ENCODE peak calls at places on chromosome 3, in six cellular contexts. One of them, this sample, is unnamed.

GRCh38 chr3:58563386-58564035 is 13.7 kb downstream of the FAM107A start:
- DNase-seq in activated naive CD8-positive, alpha-beta T cell treated with anti-CD3 and anti-CD28 coated beads, Interleukin-2, amount 50 U/mL, for 24 hours: no peak
- DNase-seq in stimulated activated CD8-positive, alpha-beta memory T cell treated with anti-CD3 and anti-CD28 coated beads, Interleukin-4, amount 100 ng/mL, for 48 hours: no peak
- DNase-seq in CD8-positive, alpha-beta memory T cell: no peak
- DNase-seq in SHP77 treated with DMSO at 0.1 percent for 48 hours: no peak
- DNase-seq in NCI-H345: no peak
- DNase-seq in this sample: no peak

GRCh38 chr3:107431048-107431297 is 53.7 kb downstream of the CCDC54 start:
- DNase-seq in activated naive CD8-positive, alpha-beta T cell treated with anti-CD3 and anti-CD28 coated beads, Interleukin-2, amount 50 U/mL, for 24 hours: peak
- DNase-seq in stimulated activated CD8-positive, alpha-beta memory T cell treated with anti-CD3 and anti-CD28 coated beads, Interleukin-4, amount 100 ng/mL, for 48 hours: peak
- DNase-seq in CD8-positive, alpha-beta memory T cell: peak
- DNase-seq in SHP77 treated with DMSO at 0.1 percent for 48 hours: no peak
- DNase-seq in NCI-H345: peak
- DNase-seq in this sample: no peak

GRCh38 chr3:143067201-143067600 is 52.4 kb upstream of the CHST2 start:
- DNase-seq in activated naive CD8-positive, alpha-beta T cell treated with anti-CD3 and anti-CD28 coated beads, Interleukin-2, amount 50 U/mL, for 24 hours: no peak
- DNase-seq in stimulated activated CD8-positive, alpha-beta memory T cell treated with anti-CD3 and anti-CD28 coated beads, Interleukin-4, amount 100 ng/mL, for 48 hours: no peak
- DNase-seq in CD8-positive, alpha-beta memory T cell: no peak
- DNase-seq in SHP77 treated with DMSO at 0.1 percent for 48 hours: no peak
- DNase-seq in NCI-H345: no peak
- DNase-seq in this sample: no peak

GRCh38 chr3:100838157-100838556 is 128.9 kb downstream of the TFG start:
- DNase-seq in activated naive CD8-positive, alpha-beta T cell treated with anti-CD3 and anti-CD28 coated beads, Interleukin-2, amount 50 U/mL, for 24 hours: no peak
- DNase-seq in stimulated activated CD8-positive, alpha-beta memory T cell treated with anti-CD3 and anti-CD28 coated beads, Interleukin-4, amount 100 ng/mL, for 48 hours: no peak
- DNase-seq in CD8-positive, alpha-beta memory T cell: no peak
- DNase-seq in SHP77 treated with DMSO at 0.1 percent for 48 hours: no peak
- DNase-seq in NCI-H345: no peak
- DNase-seq in this sample: no peak

GRCh38 chr3:158696618-158697017 is 24.2 kb upstream of the LXN start:
- DNase-seq in activated naive CD8-positive, alpha-beta T cell treated with anti-CD3 and anti-CD28 coated beads, Interleukin-2, amount 50 U/mL, for 24 hours: no peak
- DNase-seq in stimulated activated CD8-positive, alpha-beta memory T cell treated with anti-CD3 and anti-CD28 coated beads, Interleukin-4, amount 100 ng/mL, for 48 hours: no peak
- DNase-seq in CD8-positive, alpha-beta memory T cell: no peak
- DNase-seq in SHP77 treated with DMSO at 0.1 percent for 48 hours: no peak
- DNase-seq in NCI-H345: no peak
- DNase-seq in this sample: no peak

GRCh38 chr3:9955067-9955502 is 2.9 kb upstream of the PRRT3 start:
- DNase-seq in activated naive CD8-positive, alpha-beta T cell treated with anti-CD3 and anti-CD28 coated beads, Interleukin-2, amount 50 U/mL, for 24 hours: no peak
- DNase-seq in stimulated activated CD8-positive, alpha-beta memory T cell treated with anti-CD3 and anti-CD28 coated beads, Interleukin-4, amount 100 ng/mL, for 48 hours: no peak
- DNase-seq in CD8-positive, alpha-beta memory T cell: no peak
- DNase-seq in SHP77 treated with DMSO at 0.1 percent for 48 hours: peak
- DNase-seq in NCI-H345: peak
- DNase-seq in this sample: no peak

GRCh38 chr3:73228000-73228399 is 166.5 kb downstream of the EBLN2 start:
- DNase-seq in activated naive CD8-positive, alpha-beta T cell treated with anti-CD3 and anti-CD28 coated beads, Interleukin-2, amount 50 U/mL, for 24 hours: no peak
- DNase-seq in stimulated activated CD8-positive, alpha-beta memory T cell treated with anti-CD3 and anti-CD28 coated beads, Interleukin-4, amount 100 ng/mL, for 48 hours: no peak
- DNase-seq in CD8-positive, alpha-beta memory T cell: no peak
- DNase-seq in SHP77 treated with DMSO at 0.1 percent for 48 hours: no peak
- DNase-seq in NCI-H345: no peak
- DNase-seq in this sample: no peak

GRCh38 chr3:186283651-186284445 is 78.2 kb downstream of the DGKG start:
- DNase-seq in activated naive CD8-positive, alpha-beta T cell treated with anti-CD3 and anti-CD28 coated beads, Interleukin-2, amount 50 U/mL, for 24 hours: no peak
- DNase-seq in stimulated activated CD8-positive, alpha-beta memory T cell treated with anti-CD3 and anti-CD28 coated beads, Interleukin-4, amount 100 ng/mL, for 48 hours: no peak
- DNase-seq in CD8-positive, alpha-beta memory T cell: no peak
- DNase-seq in SHP77 treated with DMSO at 0.1 percent for 48 hours: no peak
- DNase-seq in NCI-H345: no peak
- DNase-seq in this sample: no peak

GRCh38 chr3:23735062-23735461 is 70.7 kb upstream of the UBE2E1 start:
- DNase-seq in activated naive CD8-positive, alpha-beta T cell treated with anti-CD3 and anti-CD28 coated beads, Interleukin-2, amount 50 U/mL, for 24 hours: no peak
- DNase-seq in stimulated activated CD8-positive, alpha-beta memory T cell treated with anti-CD3 and anti-CD28 coated beads, Interleukin-4, amount 100 ng/mL, for 48 hours: no peak
- DNase-seq in CD8-positive, alpha-beta memory T cell: no peak
- DNase-seq in SHP77 treated with DMSO at 0.1 percent for 48 hours: no peak
- DNase-seq in NCI-H345: no peak
- DNase-seq in this sample: no peak

GRCh38 chr3:32157600-32158264 is 51.3 kb downstream of the GPD1L start:
- DNase-seq in activated naive CD8-positive, alpha-beta T cell treated with anti-CD3 and anti-CD28 coated beads, Interleukin-2, amount 50 U/mL, for 24 hours: no peak
- DNase-seq in stimulated activated CD8-positive, alpha-beta memory T cell treated with anti-CD3 and anti-CD28 coated beads, Interleukin-4, amount 100 ng/mL, for 48 hours: no peak
- DNase-seq in CD8-positive, alpha-beta memory T cell: no peak
- DNase-seq in SHP77 treated with DMSO at 0.1 percent for 48 hours: no peak
- DNase-seq in NCI-H345: no peak
- DNase-seq in this sample: no peak

GRCh38 chr3:75220932-75221331 is 443.2 kb upstream of the FRG2C start:
- DNase-seq in activated naive CD8-positive, alpha-beta T cell treated with anti-CD3 and anti-CD28 coated beads, Interleukin-2, amount 50 U/mL, for 24 hours: no peak
- DNase-seq in stimulated activated CD8-positive, alpha-beta memory T cell treated with anti-CD3 and anti-CD28 coated beads, Interleukin-4, amount 100 ng/mL, for 48 hours: no peak
- DNase-seq in CD8-positive, alpha-beta memory T cell: no peak
- DNase-seq in SHP77 treated with DMSO at 0.1 percent for 48 hours: no peak
- DNase-seq in NCI-H345: no peak
- DNase-seq in this sample: no peak

GRCh38 chr3:177835917-177836316 is 638.6 kb upstream of the TBL1XR1 start:
- DNase-seq in activated naive CD8-positive, alpha-beta T cell treated with anti-CD3 and anti-CD28 coated beads, Interleukin-2, amount 50 U/mL, for 24 hours: no peak
- DNase-seq in stimulated activated CD8-positive, alpha-beta memory T cell treated with anti-CD3 and anti-CD28 coated beads, Interleukin-4, amount 100 ng/mL, for 48 hours: no peak
- DNase-seq in CD8-positive, alpha-beta memory T cell: no peak
- DNase-seq in SHP77 treated with DMSO at 0.1 percent for 48 hours: no peak
- DNase-seq in NCI-H345: no peak
- DNase-seq in this sample: no peak

GRCh38 chr3:73586190-73586589 is 38.6 kb downstream of the PDZRN3 start:
- DNase-seq in activated naive CD8-positive, alpha-beta T cell treated with anti-CD3 and anti-CD28 coated beads, Interleukin-2, amount 50 U/mL, for 24 hours: no peak
- DNase-seq in stimulated activated CD8-positive, alpha-beta memory T cell treated with anti-CD3 and anti-CD28 coated beads, Interleukin-4, amount 100 ng/mL, for 48 hours: no peak
- DNase-seq in CD8-positive, alpha-beta memory T cell: no peak
- DNase-seq in SHP77 treated with DMSO at 0.1 percent for 48 hours: peak
- DNase-seq in NCI-H345: peak
- DNase-seq in this sample: no peak

GRCh38 chr3:55488398-55489055 is 1.4 kb upstream of the WNT5A start:
- DNase-seq in activated naive CD8-positive, alpha-beta T cell treated with anti-CD3 and anti-CD28 coated beads, Interleukin-2, amount 50 U/mL, for 24 hours: no peak
- DNase-seq in stimulated activated CD8-positive, alpha-beta memory T cell treated with anti-CD3 and anti-CD28 coated beads, Interleukin-4, amount 100 ng/mL, for 48 hours: no peak
- DNase-seq in CD8-positive, alpha-beta memory T cell: no peak
- DNase-seq in SHP77 treated with DMSO at 0.1 percent for 48 hours: no peak
- DNase-seq in NCI-H345: no peak
- DNase-seq in this sample: no peak

GRCh38 chr3:52093751-52094525 is 37.6 kb upstream of the DUSP7 start:
- DNase-seq in activated naive CD8-positive, alpha-beta T cell treated with anti-CD3 and anti-CD28 coated beads, Interleukin-2, amount 50 U/mL, for 24 hours: no peak
- DNase-seq in stimulated activated CD8-positive, alpha-beta memory T cell treated with anti-CD3 and anti-CD28 coated beads, Interleukin-4, amount 100 ng/mL, for 48 hours: no peak
- DNase-seq in CD8-positive, alpha-beta memory T cell: no peak
- DNase-seq in SHP77 treated with DMSO at 0.1 percent for 48 hours: no peak
- DNase-seq in NCI-H345: no peak
- DNase-seq in this sample: no peak

GRCh38 chr3:4718179-4718736 is 225.1 kb downstream of the ITPR1 start:
- DNase-seq in activated naive CD8-positive, alpha-beta T cell treated with anti-CD3 and anti-CD28 coated beads, Interleukin-2, amount 50 U/mL, for 24 hours: no peak
- DNase-seq in stimulated activated CD8-positive, alpha-beta memory T cell treated with anti-CD3 and anti-CD28 coated beads, Interleukin-4, amount 100 ng/mL, for 48 hours: no peak
- DNase-seq in CD8-positive, alpha-beta memory T cell: no peak
- DNase-seq in SHP77 treated with DMSO at 0.1 percent for 48 hours: no peak
- DNase-seq in NCI-H345: no peak
- DNase-seq in this sample: no peak

GRCh38 chr3:153640689-153641308 is 478.8 kb downstream of the RAP2B start:
- DNase-seq in activated naive CD8-positive, alpha-beta T cell treated with anti-CD3 and anti-CD28 coated beads, Interleukin-2, amount 50 U/mL, for 24 hours: no peak
- DNase-seq in stimulated activated CD8-positive, alpha-beta memory T cell treated with anti-CD3 and anti-CD28 coated beads, Interleukin-4, amount 100 ng/mL, for 48 hours: no peak
- DNase-seq in CD8-positive, alpha-beta memory T cell: no peak
- DNase-seq in SHP77 treated with DMSO at 0.1 percent for 48 hours: no peak
- DNase-seq in NCI-H345: no peak
- DNase-seq in this sample: no peak

GRCh38 chr3:152291649-152292066 is 22.9 kb downstream of the MBNL1 start:
- DNase-seq in activated naive CD8-positive, alpha-beta T cell treated with anti-CD3 and anti-CD28 coated beads, Interleukin-2, amount 50 U/mL, for 24 hours: no peak
- DNase-seq in stimulated activated CD8-positive, alpha-beta memory T cell treated with anti-CD3 and anti-CD28 coated beads, Interleukin-4, amount 100 ng/mL, for 48 hours: no peak
- DNase-seq in CD8-positive, alpha-beta memory T cell: no peak
- DNase-seq in SHP77 treated with DMSO at 0.1 percent for 48 hours: no peak
- DNase-seq in NCI-H345: no peak
- DNase-seq in this sample: no peak

GRCh38 chr3:105401254-105401653 is 34.5 kb downstream of the ALCAM start:
- DNase-seq in activated naive CD8-positive, alpha-beta T cell treated with anti-CD3 and anti-CD28 coated beads, Interleukin-2, amount 50 U/mL, for 24 hours: no peak
- DNase-seq in stimulated activated CD8-positive, alpha-beta memory T cell treated with anti-CD3 and anti-CD28 coated beads, Interleukin-4, amount 100 ng/mL, for 48 hours: no peak
- DNase-seq in CD8-positive, alpha-beta memory T cell: no peak
- DNase-seq in SHP77 treated with DMSO at 0.1 percent for 48 hours: no peak
- DNase-seq in NCI-H345: no peak
- DNase-seq in this sample: no peak

GRCh38 chr3:136659253-136659652 is 92.9 kb downstream of the STAG1 start:
- DNase-seq in activated naive CD8-positive, alpha-beta T cell treated with anti-CD3 and anti-CD28 coated beads, Interleukin-2, amount 50 U/mL, for 24 hours: no peak
- DNase-seq in stimulated activated CD8-positive, alpha-beta memory T cell treated with anti-CD3 and anti-CD28 coated beads, Interleukin-4, amount 100 ng/mL, for 48 hours: no peak
- DNase-seq in CD8-positive, alpha-beta memory T cell: no peak
- DNase-seq in SHP77 treated with DMSO at 0.1 percent for 48 hours: no peak
- DNase-seq in NCI-H345: no peak
- DNase-seq in this sample: no peak

GRCh38 chr3:8712045-8712870 is 21.3 kb upstream of the CAV3 start:
- DNase-seq in activated naive CD8-positive, alpha-beta T cell treated with anti-CD3 and anti-CD28 coated beads, Interleukin-2, amount 50 U/mL, for 24 hours: no peak
- DNase-seq in stimulated activated CD8-positive, alpha-beta memory T cell treated with anti-CD3 and anti-CD28 coated beads, Interleukin-4, amount 100 ng/mL, for 48 hours: no peak
- DNase-seq in CD8-positive, alpha-beta memory T cell: no peak
- DNase-seq in SHP77 treated with DMSO at 0.1 percent for 48 hours: peak
- DNase-seq in NCI-H345: no peak
- DNase-seq in this sample: no peak

GRCh38 chr3:100400424-100400781 is 486 bp downstream of the TOMM70 start:
- DNase-seq in activated naive CD8-positive, alpha-beta T cell treated with anti-CD3 and anti-CD28 coated beads, Interleukin-2, amount 50 U/mL, for 24 hours: peak
- DNase-seq in stimulated activated CD8-positive, alpha-beta memory T cell treated with anti-CD3 and anti-CD28 coated beads, Interleukin-4, amount 100 ng/mL, for 48 hours: peak
- DNase-seq in CD8-positive, alpha-beta memory T cell: no peak
- DNase-seq in SHP77 treated with DMSO at 0.1 percent for 48 hours: no peak
- DNase-seq in NCI-H345: no peak
- DNase-seq in this sample: peak

GRCh38 chr3:48928679-48929078 is 10.0 kb downstream of the ARIH2 start:
- DNase-seq in activated naive CD8-positive, alpha-beta T cell treated with anti-CD3 and anti-CD28 coated beads, Interleukin-2, amount 50 U/mL, for 24 hours: no peak
- DNase-seq in stimulated activated CD8-positive, alpha-beta memory T cell treated with anti-CD3 and anti-CD28 coated beads, Interleukin-4, amount 100 ng/mL, for 48 hours: no peak
- DNase-seq in CD8-positive, alpha-beta memory T cell: no peak
- DNase-seq in SHP77 treated with DMSO at 0.1 percent for 48 hours: no peak
- DNase-seq in NCI-H345: no peak
- DNase-seq in this sample: no peak

GRCh38 chr3:77491961-77492360 is 452.1 kb downstream of the ROBO2 start:
- DNase-seq in activated naive CD8-positive, alpha-beta T cell treated with anti-CD3 and anti-CD28 coated beads, Interleukin-2, amount 50 U/mL, for 24 hours: no peak
- DNase-seq in stimulated activated CD8-positive, alpha-beta memory T cell treated with anti-CD3 and anti-CD28 coated beads, Interleukin-4, amount 100 ng/mL, for 48 hours: no peak
- DNase-seq in CD8-positive, alpha-beta memory T cell: no peak
- DNase-seq in SHP77 treated with DMSO at 0.1 percent for 48 hours: no peak
- DNase-seq in NCI-H345: no peak
- DNase-seq in this sample: no peak

GRCh38 chr3:131277836-131278497 is 103.6 kb upstream of the NUDT16 start:
- DNase-seq in activated naive CD8-positive, alpha-beta T cell treated with anti-CD3 and anti-CD28 coated beads, Interleukin-2, amount 50 U/mL, for 24 hours: no peak
- DNase-seq in stimulated activated CD8-positive, alpha-beta memory T cell treated with anti-CD3 and anti-CD28 coated beads, Interleukin-4, amount 100 ng/mL, for 48 hours: no peak
- DNase-seq in CD8-positive, alpha-beta memory T cell: no peak
- DNase-seq in SHP77 treated with DMSO at 0.1 percent for 48 hours: no peak
- DNase-seq in NCI-H345: no peak
- DNase-seq in this sample: no peak

GRCh38 chr3:68535782-68536181 is 396.6 kb downstream of the TAFA4 start:
- DNase-seq in activated naive CD8-positive, alpha-beta T cell treated with anti-CD3 and anti-CD28 coated beads, Interleukin-2, amount 50 U/mL, for 24 hours: no peak
- DNase-seq in stimulated activated CD8-positive, alpha-beta memory T cell treated with anti-CD3 and anti-CD28 coated beads, Interleukin-4, amount 100 ng/mL, for 48 hours: no peak
- DNase-seq in CD8-positive, alpha-beta memory T cell: no peak
- DNase-seq in SHP77 treated with DMSO at 0.1 percent for 48 hours: no peak
- DNase-seq in NCI-H345: no peak
- DNase-seq in this sample: no peak

GRCh38 chr3:126125781-126126251 is 41.9 kb upstream of the SLC41A3 start:
- DNase-seq in activated naive CD8-positive, alpha-beta T cell treated with anti-CD3 and anti-CD28 coated beads, Interleukin-2, amount 50 U/mL, for 24 hours: no peak
- DNase-seq in stimulated activated CD8-positive, alpha-beta memory T cell treated with anti-CD3 and anti-CD28 coated beads, Interleukin-4, amount 100 ng/mL, for 48 hours: peak
- DNase-seq in CD8-positive, alpha-beta memory T cell: no peak
- DNase-seq in SHP77 treated with DMSO at 0.1 percent for 48 hours: no peak
- DNase-seq in NCI-H345: no peak
- DNase-seq in this sample: no peak

GRCh38 chr3:46988616-46989015 is 9.2 kb downstream of the NBEAL2 start:
- DNase-seq in activated naive CD8-positive, alpha-beta T cell treated with anti-CD3 and anti-CD28 coated beads, Interleukin-2, amount 50 U/mL, for 24 hours: no peak
- DNase-seq in stimulated activated CD8-positive, alpha-beta memory T cell treated with anti-CD3 and anti-CD28 coated beads, Interleukin-4, amount 100 ng/mL, for 48 hours: no peak
- DNase-seq in CD8-positive, alpha-beta memory T cell: no peak
- DNase-seq in SHP77 treated with DMSO at 0.1 percent for 48 hours: no peak
- DNase-seq in NCI-H345: no peak
- DNase-seq in this sample: no peak

GRCh38 chr3:17424137-17424536 is 318.3 kb downstream of the TBC1D5 start:
- DNase-seq in activated naive CD8-positive, alpha-beta T cell treated with anti-CD3 and anti-CD28 coated beads, Interleukin-2, amount 50 U/mL, for 24 hours: no peak
- DNase-seq in stimulated activated CD8-positive, alpha-beta memory T cell treated with anti-CD3 and anti-CD28 coated beads, Interleukin-4, amount 100 ng/mL, for 48 hours: no peak
- DNase-seq in CD8-positive, alpha-beta memory T cell: no peak
- DNase-seq in SHP77 treated with DMSO at 0.1 percent for 48 hours: no peak
- DNase-seq in NCI-H345: no peak
- DNase-seq in this sample: no peak

GRCh38 chr3:37041546-37042195 is 48.4 kb downstream of the MLH1 start:
- DNase-seq in activated naive CD8-positive, alpha-beta T cell treated with anti-CD3 and anti-CD28 coated beads, Interleukin-2, amount 50 U/mL, for 24 hours: no peak
- DNase-seq in stimulated activated CD8-positive, alpha-beta memory T cell treated with anti-CD3 and anti-CD28 coated beads, Interleukin-4, amount 100 ng/mL, for 48 hours: no peak
- DNase-seq in CD8-positive, alpha-beta memory T cell: no peak
- DNase-seq in SHP77 treated with DMSO at 0.1 percent for 48 hours: no peak
- DNase-seq in NCI-H345: peak
- DNase-seq in this sample: no peak

This sample was measured in T-helper 1 cell.